ENCODE peak calls at places on chromosomes 2 and 18, in five cellular contexts. N, I, D, W and G are unnamed samples.

GRCh38 chr2:67374949-67375348 is 22.2 kb upstream of the ETAA1 start:
- DNase-seq in N (no peak), I (no peak), D (no peak), W (no peak), G (no peak)

GRCh38 chr2:126657146-126657635 is 1.2 kb downstream of the GYPC start:
- DNase-seq in N (peak), I (peak), D (peak), W (peak), G (peak)

GRCh38 chr2:133633851-133634250 is 65.6 kb upstream of the NCKAP5 start:
- DNase-seq in N (no peak), I (peak), D (no peak), W (no peak), G (no peak)

GRCh38 chr2:214774108-214774507 is 35.4 kb downstream of the BARD1 start:
- DNase-seq in N (no peak), I (no peak), D (no peak), W (no peak), G (no peak)

GRCh38 chr2:226420646-226421045 is 379.0 kb downstream of the IRS1 start:
- DNase-seq in N (no peak), I (no peak), D (no peak), W (no peak), G (no peak)

GRCh38 chr2:17733650-17734049 is 20.0 kb downstream of the SMC6 start:
- DNase-seq in N (no peak), I (no peak), D (no peak), W (no peak), G (no peak)

GRCh38 chr2:129758461-129759185 is 220.8 kb upstream of the RAB6C start:
- DNase-seq in N (no peak), I (no peak), D (no peak), W (peak), G (peak)

GRCh38 chr2:20706786-20707185 is 39.8 kb downstream of the GDF7 start:
- DNase-seq in N (no peak), I (no peak), D (no peak), W (no peak), G (no peak)

GRCh38 chr2:231010201-231010730 is 14.3 kb downstream of the SPATA3 start:
- DNase-seq in N (no peak), I (no peak), D (no peak), W (no peak), G (no peak)

GRCh38 chr2:190679813-190680591 is 31.1 kb downstream of the NAB1 start:
- DNase-seq in N (no peak), I (no peak), D (no peak), W (peak), G (peak)

GRCh38 chr18:67845035-67845434 is 328.5 kb upstream of the DSEL start:
- DNase-seq in N (no peak), I (no peak), D (no peak), W (no peak), G (no peak)

GRCh38 chr2:120763931-120764330 is 28.3 kb downstream of the GLI2 start:
- DNase-seq in N (no peak), I (no peak), D (no peak), W (no peak), G (no peak)

GRCh38 chr2:95208101-95208500 is 780 bp downstream of the ZNF892 start:
- DNase-seq in N (no peak), I (no peak), D (no peak), W (no peak), G (no peak)

GRCh38 chr2:223010641-223011040 is 41.3 kb upstream of the KCNE4 start:
- DNase-seq in N (no peak), I (peak), D (no peak), W (no peak), G (no peak)

GRCh38 chr2:120365236-120365793 is 19.4 kb downstream of the INHBB start:
- DNase-seq in N (no peak), I (no peak), D (no peak), W (no peak), G (no peak)

GRCh38 chr18:961644-962355 is 57.1 kb downstream of the ADCYAP1 start:
- DNase-seq in N (no peak), I (peak), D (no peak), W (peak), G (no peak)

GRCh38 chr2:9984217-9984739 is 32.8 kb downstream of the GRHL1 start:
- DNase-seq in N (no peak), I (no peak), D (no peak), W (no peak), G (no peak)

GRCh38 chr2:75787532-75788132 is 76.9 kb upstream of the GCFC2 start:
- DNase-seq in N (no peak), I (peak), D (no peak), W (no peak), G (no peak)

GRCh38 chr18:48613589-48613988 is 74.8 kb downstream of the CTIF start:
- DNase-seq in N (no peak), I (no peak), D (no peak), W (peak), G (no peak)

GRCh38 chr2:24635181-24635580 is 144.1 kb downstream of the NCOA1 start:
- DNase-seq in N (peak), I (peak), D (no peak), W (no peak), G (no peak)

GRCh38 chr18:46338761-46339160 is 234.6 kb downstream of the HAUS1 start:
- DNase-seq in N (no peak), I (no peak), D (no peak), W (no peak), G (no peak)

GRCh38 chr2:38835990-38836389 is 39.7 kb downstream of the DHX57 start:
- DNase-seq in N (no peak), I (no peak), D (no peak), W (no peak), G (no peak)

GRCh38 chr2:5692561-5693287 is 540 bp downstream of the SOX11 start:
- DNase-seq in N (no peak), I (no peak), D (no peak), W (no peak), G (no peak)

GRCh38 chr2:177692042-177692823 is 299.7 kb downstream of the AGPS start:
- DNase-seq in N (peak), I (no peak), D (no peak), W (no peak), G (no peak)

GRCh38 chr2:11026286-11026921 is 114.7 kb downstream of the KCNF1 start:
- DNase-seq in N (no peak), I (no peak), D (no peak), W (no peak), G (peak)

GRCh38 chr18:59704146-59704545 is 6.9 kb upstream of the CCBE1 start:
- DNase-seq in N (no peak), I (no peak), D (no peak), W (no peak), G (no peak)

GRCh38 chr2:161766334-161766733 is 142.1 kb downstream of the SLC4A10 start:
- DNase-seq in N (no peak), I (no peak), D (no peak), W (no peak), G (no peak)

GRCh38 chr2:19416784-19417684 is 58.6 kb upstream of the OSR1 start:
- DNase-seq in N (no peak), I (no peak), D (no peak), W (no peak), G (no peak)

GRCh38 chr2:67574230-67574629 is 177.1 kb downstream of the ETAA1 start:
- DNase-seq in N (no peak), I (peak), D (no peak), W (no peak), G (no peak)

GRCh38 chr2:215917953-215918620 is 95.3 kb downstream of the MREG start:
- DNase-seq in N (peak), I (peak), D (no peak), W (no peak), G (no peak)

GRCh38 chr2:194424683-194425209 is 1232.3 kb upstream of the SLC39A10 start:
- DNase-seq in N (no peak), I (no peak), D (no peak), W (no peak), G (no peak)

GRCh38 chr18:52244658-52245057 is 95.3 kb upstream of the DCC start:
- DNase-seq in N (no peak), I (no peak), D (no peak), W (no peak), G (no peak)

GRCh38 chr2:237687666-237688065 is 60.3 kb downstream of the LRRFIP1 start:
- DNase-seq in N (peak), I (peak), D (peak), W (peak), G (peak)

GRCh38 chr2:100606740-100607343 is 44.0 kb downstream of the PDCL3 start:
- DNase-seq in N (no peak), I (no peak), D (no peak), W (peak), G (no peak)

GRCh38 chr2:71575966-71576365 is 122.6 kb downstream of the DYSF start:
- DNase-seq in N (no peak), I (no peak), D (no peak), W (no peak), G (no peak)

GRCh38 chr2:207073791-207074678 is 91.7 kb downstream of the KLF7 start:
- DNase-seq in N (no peak), I (no peak), D (no peak), W (peak), G (no peak)

GRCh38 chr2:10504994-10505820 is 57.1 kb upstream of the ODC1 start:
- DNase-seq in N (no peak), I (no peak), D (no peak), W (peak), G (peak)

GRCh38 chr2:189511210-189511609 is 69.4 kb downstream of the SLC40A1 start:
- DNase-seq in N (no peak), I (no peak), D (no peak), W (no peak), G (no peak)

GRCh38 chr2:189514107-189514506 is 66.5 kb downstream of the SLC40A1 start:
- DNase-seq in N (no peak), I (no peak), D (no peak), W (no peak), G (no peak)

GRCh38 chr2:189515264-189515663 is 65.3 kb downstream of the SLC40A1 start:
- DNase-seq in N (no peak), I (no peak), D (no peak), W (no peak), G (no peak)

GRCh38 chr2:189512879-189513278 is 67.7 kb downstream of the SLC40A1 start:
- DNase-seq in N (no peak), I (no peak), D (no peak), W (peak), G (no peak)

DNA sequence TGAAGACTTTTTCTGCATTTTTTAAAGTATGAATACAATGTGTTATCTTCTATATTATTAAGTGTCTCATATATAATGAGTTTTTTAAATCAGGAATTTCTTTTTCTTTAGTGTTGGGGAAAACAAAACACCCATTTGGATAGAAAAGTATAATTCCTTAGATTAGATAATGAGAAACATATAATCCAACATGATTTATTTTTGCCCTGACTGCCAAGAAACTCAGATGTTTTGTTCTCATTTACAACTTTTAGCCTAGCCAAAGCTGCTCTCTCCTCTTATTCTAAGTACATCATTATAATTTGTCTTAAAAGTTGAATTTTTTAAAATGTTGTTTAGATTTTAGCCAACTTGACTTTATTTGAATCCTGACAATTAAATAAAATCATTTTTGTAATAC is 68.7 kb downstream of the SLC40A1 start:
- DNase-seq in N (no peak), I (no peak), D (no peak), W (no peak), G (no peak)
- H3K4me3 ChIP-seq in N (no peak), I (no peak), D (no peak), W (no peak), G (no peak)

GRCh38 chr2:54432181-54433020 is 23.7 kb upstream of the SPTBN1 start:
- DNase-seq in N (no peak), I (no peak), D (no peak), W (no peak), G (no peak)
- TF ChIP-seq CTCF in N (no peak), I (no peak), D (no peak), W (no peak), G (no peak)

GRCh38 chr2:27264253-27264752 is 1.5 kb upstream of the SLC30A3 start:
- DNase-seq in N (no peak), I (no peak), D (no peak), W (no peak), G (no peak)
- H3K4me3 ChIP-seq in N (no peak), I (no peak), D (peak), W (peak), G (no peak)

DNA sequence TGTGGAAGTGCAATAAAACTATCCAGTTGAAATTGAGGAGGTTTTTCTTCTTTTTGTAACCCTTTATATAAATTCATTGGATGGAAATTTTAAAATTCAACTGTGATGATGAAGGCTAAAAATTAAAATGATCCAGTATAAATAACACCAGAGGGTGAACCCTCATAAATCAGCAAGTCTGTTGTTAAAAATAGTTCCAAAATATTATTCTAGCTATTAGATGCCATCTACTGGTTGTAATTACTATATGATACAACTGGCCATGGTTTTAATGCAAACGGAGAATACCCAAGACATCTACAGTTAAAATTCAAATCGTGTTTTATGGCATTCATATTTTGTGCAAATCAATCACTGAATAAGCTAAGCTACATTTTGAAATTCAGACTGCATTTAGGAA is 53.8 kb downstream of the TMEM200C start:
- DNase-seq in N (no peak), I (no peak), D (no peak), W (no peak), G (no peak)
- TF ChIP-seq CTCF in N (no peak), I (no peak), D (peak), W (peak), G (no peak)